ENCODE peak calls at places on chromosomes 7 and 10, in five cellular contexts. H is GM12892, N is HepG2, G is GM12878, M is H1. P is an unnamed sample.

GRCh38 chr7:93461350-93461749 is 113.2 kb downstream of the CALCR start:
- DNase-seq in H (no peak), N (no peak), G (no peak), M (no peak), P (no peak)

GRCh38 chr7:55365103-55365679 is at the start of gene LANCL2:
- DNase-seq in H (no peak), N (no peak), G (no peak), M (no peak), P (no peak)

GRCh38 chr10:8331896-8332729 is 277.6 kb downstream of the GATA3 start:
- DNase-seq in H (peak), N (no peak), G (no peak), M (peak), P (peak)

GRCh38 chr10:110175406-110175805 is 32.0 kb upstream of the MXI1 start:
- DNase-seq in H (no peak), N (no peak), G (no peak), M (no peak), P (no peak)

GRCh38 chr10:26859241-26860025 is 1.3 kb downstream of the ABI1 start:
- DNase-seq in H (no peak), N (peak), G (no peak), M (no peak), P (no peak)

GRCh38 chr10:66514666-66515065 is 411.2 kb upstream of the LRRTM3 start:
- DNase-seq in H (no peak), N (no peak), G (no peak), M (no peak), P (no peak)

GRCh38 chr10:4807803-4808507 is 18.1 kb upstream of the AKR1E2 start:
- DNase-seq in H (no peak), N (peak), G (no peak), M (no peak), P (no peak)

GRCh38 chr10:91880310-91880709 is 29.0 kb downstream of the FGFBP3 start:
- DNase-seq in H (no peak), N (no peak), G (no peak), M (no peak), P (no peak)

GRCh38 chr7:15099074-15099473 is 196.5 kb upstream of the DGKB start:
- DNase-seq in H (no peak), N (no peak), G (no peak), M (no peak), P (no peak)

GRCh38 chr7:36732806-36733205 is 8.5 kb upstream of the AOAH start:
- DNase-seq in H (no peak), N (no peak), G (no peak), M (no peak), P (no peak)

GRCh38 chr10:118497227-118497626 is 98.2 kb downstream of the PRLHR start:
- DNase-seq in H (no peak), N (no peak), G (no peak), M (peak), P (no peak)

GRCh38 chr10:58513189-58514101 is 773 bp downstream of the BICC1 start:
- DNase-seq in H (peak), N (no peak), G (no peak), M (peak), P (no peak)

GRCh38 chr7:44393238-44394111 is 68.1 kb upstream of the CAMK2B start:
- DNase-seq in H (no peak), N (no peak), G (no peak), M (peak), P (no peak)

GRCh38 chr7:96589038-96589437 is 120.6 kb downstream of the SEM1 start:
- DNase-seq in H (no peak), N (no peak), G (no peak), M (no peak), P (no peak)

GRCh38 chr7:44184221-44184873 is 4.9 kb downstream of the GCK start:
- DNase-seq in H (no peak), N (no peak), G (no peak), M (no peak), P (no peak)

GRCh38 chr10:26468691-26469090 is 30.6 kb downstream of the APBB1IP start:
- DNase-seq in H (no peak), N (no peak), G (no peak), M (no peak), P (no peak)

GRCh38 chr7:84948632-84949031 is 238.2 kb downstream of the SEMA3D start:
- DNase-seq in H (no peak), N (no peak), G (no peak), M (no peak), P (no peak)

DNA sequence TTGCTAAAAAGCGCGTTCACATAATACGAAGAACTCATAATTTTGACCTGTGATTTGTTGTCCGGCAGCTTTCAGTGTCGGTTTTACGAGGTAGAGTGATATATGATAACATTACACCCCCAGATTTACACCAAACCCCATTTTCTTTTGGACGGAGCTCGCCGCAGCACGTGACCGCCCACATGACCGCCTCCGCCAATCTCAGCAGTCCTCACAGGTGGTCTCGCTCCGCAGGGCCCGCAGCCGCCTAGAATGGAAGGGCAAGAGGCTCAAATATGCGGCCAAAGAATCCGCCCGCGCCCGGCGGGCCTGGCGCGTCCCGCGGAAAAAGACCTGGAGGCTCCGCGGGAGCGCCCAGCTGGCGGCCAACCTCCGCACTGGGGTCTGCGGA is at the start of gene HOXA7:
- DNase-seq in H (no peak), N (no peak), G (no peak), M (peak), P (no peak)
- TF ChIP-seq POLR2A in H (no peak), N (no peak), G (no peak), M (no peak), P (no peak)

DNA sequence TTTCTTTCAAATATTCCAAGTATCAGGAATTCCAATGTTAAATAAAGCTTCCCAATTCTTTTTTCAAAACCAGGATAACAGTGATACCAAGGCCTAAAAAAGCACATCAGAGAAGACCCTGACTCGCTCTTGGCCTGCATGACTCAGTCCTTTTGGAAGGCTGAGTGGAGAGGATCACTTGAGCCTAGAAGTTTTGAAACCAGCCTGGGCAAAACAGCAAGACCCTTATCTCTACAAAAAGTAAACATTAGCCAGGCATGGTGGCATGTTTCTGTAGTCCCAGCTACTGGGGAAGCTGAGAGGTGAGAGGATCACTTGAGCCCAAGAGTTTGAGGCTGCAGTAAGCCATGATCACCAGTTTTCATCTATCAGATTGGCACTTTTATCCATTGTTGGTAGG is 18.7 kb downstream of the NFE2L3 start:
- DNase-seq in H (no peak), N (no peak), G (no peak), M (no peak), P (no peak)
- TF ChIP-seq TAF1 in H (no peak), N (no peak), G (no peak), M (no peak), P (no peak)

GRCh38 chr10:63523015-63523414 is 1.8 kb downstream of the REEP3 start:
- DNase-seq in H (no peak), N (no peak), G (no peak), M (no peak), P (no peak)

GRCh38 chr10:63520463-63521388 is 475 bp upstream of the REEP3 start:
- DNase-seq in H (peak), N (peak), G (no peak), M (peak), P (peak)

GRCh38 chr10:63522129-63522687 is 1.0 kb downstream of the REEP3 start:
- DNase-seq in H (no peak), N (no peak), G (no peak), M (peak), P (no peak)

GRCh38 chr10:63518690-63519288 is 2.4 kb upstream of the REEP3 start:
- DNase-seq in H (no peak), N (no peak), G (no peak), M (no peak), P (no peak)

DNA sequence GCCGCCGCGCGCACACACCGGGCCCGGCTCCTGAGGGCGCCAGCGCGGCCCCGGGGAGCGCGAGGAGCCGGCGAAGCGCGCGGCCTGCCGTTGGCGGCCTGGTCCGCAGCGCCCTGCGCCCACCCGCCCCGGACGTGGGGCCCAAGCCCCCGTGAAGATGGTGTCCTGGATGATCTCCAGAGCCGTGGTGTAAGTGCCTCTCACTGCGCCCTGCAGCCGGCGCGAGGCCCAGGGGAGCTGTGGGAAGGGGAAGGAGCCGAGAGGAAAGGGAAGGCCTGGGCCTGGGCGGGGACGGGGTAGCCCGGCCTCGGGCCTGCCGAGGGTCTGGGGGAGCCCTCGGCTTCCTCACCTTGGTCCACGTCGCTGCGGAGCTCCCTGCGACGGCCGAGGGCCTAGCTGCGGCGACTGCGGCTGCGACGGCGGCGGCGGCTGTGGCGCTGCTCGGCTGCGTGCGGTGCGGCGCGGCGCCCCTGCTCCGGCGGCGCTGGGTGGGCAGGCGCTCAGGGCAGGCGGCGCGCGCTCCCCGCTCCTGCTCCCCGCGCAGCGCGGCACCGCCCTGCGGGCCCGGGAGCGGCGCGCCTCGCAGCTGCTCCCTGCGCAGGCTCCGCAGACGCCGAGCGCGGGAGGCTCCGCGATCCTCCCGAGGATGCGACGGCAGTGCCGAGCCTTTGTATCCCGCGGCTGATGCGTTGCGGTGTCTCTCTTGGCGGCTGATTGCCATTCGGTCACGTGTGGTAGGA is at the start of gene REEP3:
- DNase-seq in H (peak), N (peak), G (no peak), M (peak), P (peak)
- TF ChIP-seq POLR2A in H (peak), N (peak), G (peak), M (peak), P (peak)

GRCh38 chr7:77519672-77520071 is 17.4 kb upstream of the PTPN12 start:
- DNase-seq in H (no peak), N (no peak), G (no peak), M (no peak), P (no peak)
- TF ChIP-seq TAF1 in H (no peak), N (no peak), G (no peak), M (no peak), P (no peak)

GRCh38 chr7:74225400-74225799 is 15.6 kb downstream of the LAT2 start:
- DNase-seq in H (peak), N (no peak), G (no peak), M (no peak), P (no peak)

GRCh38 chr7:74230446-74231231 is 20.8 kb downstream of the LAT2 start:
- DNase-seq in H (no peak), N (no peak), G (no peak), M (no peak), P (no peak)

GRCh38 chr7:74226633-74227032 is 16.8 kb downstream of the LAT2 start:
- DNase-seq in H (no peak), N (no peak), G (no peak), M (no peak), P (no peak)

GRCh38 chr7:74231232-74231590 is 21.4 kb downstream of the LAT2 start:
- DNase-seq in H (peak), N (no peak), G (peak), M (no peak), P (no peak)

DNA sequence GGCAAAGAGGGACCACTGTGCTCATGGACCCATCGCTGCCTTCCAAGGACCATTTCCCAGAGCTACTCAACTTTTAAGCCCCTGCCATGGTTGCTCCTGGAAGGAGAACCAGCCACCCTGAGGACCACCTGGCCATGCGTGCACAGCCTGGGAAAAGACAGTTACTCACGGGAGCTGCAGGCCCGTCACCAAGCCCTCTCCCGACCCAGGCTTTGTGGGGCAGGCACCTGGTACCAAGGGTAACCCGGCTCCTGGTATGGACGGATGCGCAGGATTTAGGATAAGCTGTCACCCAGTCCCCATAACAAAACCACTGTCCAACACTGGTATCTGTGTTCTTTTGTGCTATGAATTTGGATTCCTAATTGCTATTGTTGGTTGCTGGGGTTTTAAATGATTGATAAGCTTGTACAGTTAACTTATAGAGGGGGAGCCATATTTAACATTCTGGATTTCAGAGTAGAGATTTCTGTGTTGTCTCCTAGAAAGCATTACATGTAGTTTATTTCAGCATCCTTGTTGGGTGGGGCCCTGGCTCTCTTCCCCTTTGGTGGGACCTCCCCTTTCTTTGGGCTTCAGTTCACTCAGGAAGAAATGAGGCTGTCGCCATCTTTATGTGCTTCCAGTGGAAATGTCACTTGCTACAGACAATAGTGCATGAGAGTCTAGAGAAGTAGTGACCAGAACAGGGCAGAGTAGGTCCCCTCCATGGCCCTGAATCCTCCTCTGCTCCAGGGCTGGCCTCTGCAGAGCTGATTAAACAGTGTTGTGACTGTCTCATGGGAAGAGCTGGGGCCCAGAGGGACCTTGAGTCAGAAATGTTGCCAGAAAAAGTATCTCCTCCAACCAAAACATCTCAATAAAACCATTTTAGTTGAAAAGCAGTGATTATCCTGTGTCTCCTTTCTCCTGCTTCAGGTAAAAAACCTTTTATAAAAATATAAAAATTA is 19.4 kb downstream of the LAT2 start:
- DNase-seq in H (no peak), N (no peak), G (no peak), M (no peak), P (no peak)
- TF ChIP-seq POLR2A in H (peak), N (no peak), G (peak), M (no peak), P (peak)

GRCh38 chr7:27133409-27134157 is 3.0 kb upstream of the HOXA4 start:
- DNase-seq in H (no peak), N (peak), G (no peak), M (peak), P (no peak)

GRCh38 chr7:27131390-27131819 is 848 bp upstream of the HOXA4 start:
- DNase-seq in H (no peak), N (no peak), G (no peak), M (no peak), P (no peak)

GRCh38 chr7:27130540-27131389 is at the start of gene HOXA4:
- DNase-seq in H (no peak), N (peak), G (no peak), M (peak), P (no peak)

GRCh38 chr7:27132978-27133377 is 2.4 kb upstream of the HOXA4 start:
- DNase-seq in H (no peak), N (no peak), G (no peak), M (no peak), P (no peak)

DNA sequence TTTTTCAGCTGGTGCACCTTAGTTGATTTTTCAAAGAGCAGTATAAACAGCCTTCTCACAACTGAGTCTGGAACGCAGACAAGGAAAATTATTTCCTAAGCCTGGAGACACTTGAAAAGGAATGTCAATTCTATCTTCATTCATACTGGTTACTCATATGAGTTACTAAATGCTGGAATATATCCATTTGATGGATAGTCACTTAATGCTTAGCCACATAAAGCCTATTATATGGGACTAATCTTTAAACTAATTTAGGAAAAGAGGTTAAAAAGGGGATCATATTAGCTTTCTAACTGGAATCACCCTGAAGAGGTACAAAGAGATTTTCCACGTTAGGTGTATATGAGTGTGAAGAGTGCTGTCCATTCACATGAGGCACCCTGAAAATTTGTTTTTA is 1.7 kb upstream of the HOXA4 start:
- DNase-seq in H (no peak), N (no peak), G (no peak), M (no peak), P (no peak)
- TF ChIP-seq TAF1 in H (no peak), N (no peak), G (no peak), M (no peak), P (no peak)

GRCh38 chr10:31133628-31134302 is 102.1 kb upstream of the ZNF438 start:
- DNase-seq in H (peak), N (no peak), G (peak), M (peak), P (peak)
- TF ChIP-seq POLR2A in H (no peak), N (no peak), G (peak), M (no peak), P (no peak)

DNA sequence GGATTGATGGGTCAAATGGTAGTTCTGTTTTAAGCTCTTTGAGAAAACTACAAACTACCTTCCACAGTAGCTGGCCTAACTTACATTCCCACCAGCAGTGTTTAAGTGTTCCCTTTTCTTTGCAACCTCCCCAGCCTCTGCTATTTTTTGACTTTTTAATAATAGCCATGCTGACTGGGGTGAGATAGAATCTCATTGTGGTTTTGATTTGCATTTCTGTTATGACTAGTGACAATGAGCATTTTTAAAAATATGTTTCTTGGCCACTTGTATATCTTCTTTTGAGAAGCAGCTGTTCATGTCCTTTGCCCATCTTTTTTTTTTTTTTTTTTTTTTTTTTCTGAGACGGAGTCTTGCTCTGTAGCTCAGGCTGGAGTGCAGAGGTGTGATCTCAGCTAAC is 155.2 kb upstream of the BMPER start:
- DNase-seq in H (no peak), N (no peak), G (peak), M (no peak), P (no peak)
- TF ChIP-seq TAF1 in H (no peak), N (no peak), G (no peak), M (no peak), P (no peak)

GRCh38 chr7:116211006-116211912 is 920 bp downstream of the TES start:
- DNase-seq in H (peak), N (peak), G (peak), M (peak), P (peak)
- TF ChIP-seq POLR2A in H (peak), N (peak), G (peak), M (peak), P (no peak)

DNA sequence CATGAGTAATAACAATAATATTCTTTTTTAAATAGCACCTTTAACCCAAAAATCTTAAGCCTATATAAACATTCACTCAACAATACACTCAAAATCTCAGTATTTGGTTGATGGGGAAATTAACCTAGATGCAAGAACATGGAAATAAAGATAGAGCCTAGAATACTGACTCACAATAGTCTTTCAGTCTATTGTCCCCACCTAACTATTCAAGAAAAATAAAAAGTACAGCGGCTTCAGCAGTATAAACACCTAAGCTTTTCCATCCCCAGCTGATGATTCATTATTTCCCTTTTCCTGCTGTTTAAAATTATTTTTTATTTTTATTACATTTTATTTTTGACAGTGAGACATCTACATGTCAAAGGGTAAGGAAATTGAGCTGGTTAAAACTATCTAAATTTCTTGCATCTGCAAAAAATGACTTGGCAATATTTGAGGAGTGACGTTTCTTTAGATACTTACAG is 201.4 kb downstream of the FZD1 start:
- DNase-seq in H (no peak), N (no peak), G (no peak), M (no peak), P (no peak)
- TF ChIP-seq TAF1 in H (no peak), N (no peak), G (no peak), M (no peak), P (no peak)

P was measured in GM12891.